ENCODE peak calls at places on chromosomes 2 and 18, in eight cellular contexts. S is psoas muscle; U is right lobe of liver; B is substantia nigra; M is uterus; W is left lung; D is upper lobe of right lung; I is CD4-positive, alpha-beta memory T cell. Y is an unnamed sample.

GRCh38 chr2:152632736-152633135 is 84.5 kb downstream of the PRPF40A start:
- DNase-seq in S (no peak), U (no peak), B (no peak), M (no peak), W (no peak), D (no peak), I (no peak), Y (no peak)

GRCh38 chr2:120758181-120759048 is 22.7 kb downstream of the GLI2 start:
- DNase-seq in S (peak; percentile 69), U (no peak), B (no peak), M (peak; percentile 92), W (peak; percentile 56), D (peak; percentile 53), I (no peak), Y (no peak)

GRCh38 chr18:24875286-24875685 is 414.8 kb downstream of the HRH4 start:
- DNase-seq in S (no peak), U (no peak), B (no peak), M (no peak), W (no peak), D (no peak), I (no peak), Y (no peak)

GRCh38 chr2:240137596-240138274 is 1.6 kb upstream of the COPS9 start:
- DNase-seq in S (no peak), U (peak; percentile 40), B (no peak), M (peak; percentile 6), W (peak; percentile 29), D (peak; percentile 51), I (no peak), Y (no peak)

GRCh38 chr2:75558786-75559428 is 1.8 kb downstream of the EVA1A start:
- DNase-seq in S (no peak), U (no peak), B (no peak), M (no peak), W (no peak), D (no peak), I (no peak), Y (no peak)

GRCh38 chr2:178912416-178913056 is 105.3 kb upstream of the TTN start:
- DNase-seq in S (no peak), U (no peak), B (no peak), M (no peak), W (no peak), D (no peak), I (no peak), Y (no peak)

GRCh38 chr2:96797066-96797625 is 18.9 kb upstream of the CNNM3 start:
- DNase-seq in S (no peak), U (no peak), B (no peak), M (no peak), W (peak; percentile 25), D (no peak), I (no peak), Y (no peak)

GRCh38 chr2:25879133-25879730 is 945 bp upstream of the ASXL2 start:
- DNase-seq in S (no peak), U (no peak), B (no peak), M (no peak), W (no peak), D (no peak), I (no peak), Y (no peak)

GRCh38 chr2:19673213-19673791 is 228.5 kb downstream of the TTC32 start:
- DNase-seq in S (no peak), U (no peak), B (no peak), M (no peak), W (no peak), D (no peak), I (no peak), Y (no peak)

GRCh38 chr2:16664052-16664731 is 1.4 kb downstream of the CYRIA start:
- DNase-seq in S (peak; percentile 53), U (no peak), B (peak; percentile 35), M (peak; percentile 68), W (peak; percentile 59), D (no peak), I (no peak), Y (no peak)

GRCh38 chr18:75210274-75211001 is at the start of gene TSHZ1:
- DNase-seq in S (no peak), U (no peak), B (no peak), M (peak; percentile 46), W (peak; percentile 47), D (no peak), I (peak; percentile 81), Y (peak; percentile 67)

GRCh38 chr2:67516358-67516757 is 119.2 kb downstream of the ETAA1 start:
- DNase-seq in S (no peak), U (no peak), B (no peak), M (no peak), W (no peak), D (no peak), I (no peak), Y (no peak)

GRCh38 chr2:127536707-127537106 is 1.2 kb downstream of the MYO7B start:
- DNase-seq in S (no peak), U (no peak), B (no peak), M (no peak), W (no peak), D (no peak), I (no peak), Y (no peak)
- H3K27ac ChIP-seq in S (no peak overlapping the region), U (no peak overlapping the region), B (no peak overlapping the region), M (no peak overlapping the region), W (no peak overlapping the region), D (no peak overlapping the region), I (no peak overlapping the region), Y (no peak overlapping the region)

DNA sequence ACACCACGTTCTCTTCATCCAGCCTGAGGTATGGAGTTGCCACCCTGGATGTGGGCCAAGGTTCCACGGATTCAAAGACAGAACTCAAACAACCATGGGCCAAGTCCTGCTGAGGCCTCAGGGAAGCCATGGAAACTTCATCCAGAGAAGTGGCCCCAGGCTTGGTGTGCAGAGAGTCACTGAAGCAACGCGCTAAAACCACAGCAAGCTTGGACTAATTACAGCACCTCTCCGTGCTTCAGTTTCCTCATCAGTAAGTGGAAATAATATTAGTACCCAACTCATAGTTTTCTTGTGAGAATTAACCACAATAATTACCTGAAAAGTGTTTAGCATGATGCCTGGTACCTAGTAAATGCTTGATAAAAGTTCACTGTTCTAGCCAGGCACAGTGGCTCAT is 19.2 kb upstream of the AP1S3 start:
- DNase-seq in S (no peak), U (no peak), B (no peak), M (no peak), W (no peak), D (no peak), I (no peak), Y (no peak)
- H3K27ac ChIP-seq in S (no peak overlapping the region), U (no peak overlapping the region), B (no peak overlapping the region), M (no peak overlapping the region), W (no peak overlapping the region), D (no peak overlapping the region), I (no peak overlapping the region), Y (no peak overlapping the region)

GRCh38 chr18:46679846-46680598 is 23.0 kb upstream of the LOXHD1 start:
- DNase-seq in S (no peak), U (no peak), B (no peak), M (no peak), W (no peak), D (no peak), I (no peak), Y (peak; percentile 44)

GRCh38 chr18:46680784-46681695 is 24.0 kb upstream of the LOXHD1 start:
- DNase-seq in S (no peak), U (no peak), B (no peak), M (no peak), W (no peak), D (no peak), I (no peak), Y (no peak)

GRCh38 chr18:46676162-46676830 is 19.3 kb upstream of the LOXHD1 start:
- DNase-seq in S (no peak), U (no peak), B (no peak), M (no peak), W (no peak), D (no peak), I (no peak), Y (no peak)

GRCh38 chr18:46677609-46678470 is 20.8 kb upstream of the LOXHD1 start:
- DNase-seq in S (no peak), U (no peak), B (no peak), M (no peak), W (no peak), D (no peak), I (no peak), Y (no peak)

GRCh38 chr18:46678785-46679404 is 21.9 kb upstream of the LOXHD1 start:
- DNase-seq in S (no peak), U (no peak), B (no peak), M (no peak), W (no peak), D (no peak), I (no peak), Y (no peak)
- H3K27ac ChIP-seq in S (no peak overlapping the region), U (no peak overlapping the region), B (no peak overlapping the region), M (no peak overlapping the region), W (no peak overlapping the region), D (no peak overlapping the region), I (no peak overlapping the region), Y (no peak overlapping the region)

GRCh38 chr18:32911660-32912284 is 138.9 kb upstream of the KLHL14 start:
- DNase-seq in S (no peak), U (no peak), B (no peak), M (no peak), W (no peak), D (no peak), I (no peak), Y (no peak)

GRCh38 chr18:32907215-32907590 is 134.4 kb upstream of the KLHL14 start:
- DNase-seq in S (no peak), U (no peak), B (no peak), M (no peak), W (no peak), D (no peak), I (no peak), Y (no peak)

GRCh38 chr18:32907656-32908441 is 135.0 kb upstream of the KLHL14 start:
- DNase-seq in S (no peak), U (no peak), B (no peak), M (no peak), W (no peak), D (no peak), I (no peak), Y (no peak)

GRCh38 chr18:32910694-32911296 is 138.0 kb upstream of the KLHL14 start:
- DNase-seq in S (no peak), U (no peak), B (no peak), M (no peak), W (no peak), D (no peak), I (no peak), Y (no peak)

GRCh38 chr18:32909798-32910561 is 137.2 kb upstream of the KLHL14 start:
- DNase-seq in S (no peak), U (no peak), B (no peak), M (no peak), W (no peak), D (no peak), I (no peak), Y (no peak)
- H3K27ac ChIP-seq in S (no peak overlapping the region), U (no peak overlapping the region), B (no peak overlapping the region), M (no peak overlapping the region), W (no peak overlapping the region), D (no peak overlapping the region), I (no peak overlapping the region), Y (no peak overlapping the region)

GRCh38 chr2:189178007-189178406 is 1.6 kb downstream of the COL5A2 start:
- DNase-seq in S (no peak), U (no peak), B (no peak), M (no peak), W (no peak), D (no peak), I (no peak), Y (no peak)
- H3K27ac ChIP-seq in S (no peak overlapping the region), U (no peak overlapping the region), B (no peak overlapping the region), M (peak overlapping the region; percentile 93), W (peak overlapping the region; percentile 83), D (no peak overlapping the region), I (no peak overlapping the region), Y (no peak overlapping the region)